ENCODE peak calls at places on chromosomes 13 and 19, in four cellular contexts. Q is brain microvascular endothelial cell, T is skeletal muscle cell, B is endothelial cell of umbilical vein. L is an unnamed sample.

GRCh38 chr13:41985788-41986508 is 25.0 kb upstream of the VWA8 start:
- DNase-seq in Q (peak), T (peak), B (no peak), L (peak)

GRCh38 chr13:62653371-62653770 is 1237.7 kb upstream of the PCDH20 start:
- DNase-seq in B (no peak), Q (no peak), T (peak), L (no peak)

GRCh38 chr13:65093352-65093751 is 2136.8 kb downstream of the PCDH9 start:
- DNase-seq in B (no peak), Q (no peak), T (no peak), L (no peak)

GRCh38 chr13:112781287-112781686 is 91.4 kb downstream of the ATP11A start:
- DNase-seq in Q (no peak), T (no peak), B (no peak), L (no peak)

GRCh38 chr19:9819590-9819898 is 665 bp upstream of the FBXL12 start:
- DNase-seq in T (no peak), B (no peak), Q (no peak), L (peak)

GRCh38 chr19:53771133-53771532 is 53.0 kb downstream of the NLRP12 start:
- DNase-seq in B (no peak), Q (no peak), T (no peak), L (no peak)

GRCh38 chr13:41222259-41222852 is 28.0 kb upstream of the KBTBD7 start:
- DNase-seq in T (no peak), Q (peak), B (peak), L (peak)

GRCh38 chr13:70253411-70253810 is 145.2 kb upstream of the KLHL1 start:
- DNase-seq in T (no peak), B (no peak), Q (peak), L (no peak)

GRCh38 chr13:82058364-82058763 is 1717.4 kb upstream of the SPRY2 start:
- DNase-seq in T (no peak), Q (no peak), B (no peak), L (no peak)

GRCh38 chr19:41316306-41316920 is 6.4 kb downstream of the CCDC97 start:
- DNase-seq in Q (no peak), B (no peak), T (no peak), L (no peak)

GRCh38 chr19:39420769-39421168 is 8.3 kb downstream of the PLEKHG2 start:
- DNase-seq in B (no peak), T (no peak), Q (no peak), L (no peak)

GRCh38 chr13:64993514-64994164 is 2236.5 kb downstream of the PCDH9 start:
- DNase-seq in T (no peak), Q (no peak), B (no peak), L (no peak)

GRCh38 chr19:53019684-53020083 is 6.0 kb downstream of the ERVV-1 start:
- DNase-seq in B (no peak), Q (no peak), T (no peak), L (no peak)

GRCh38 chr13:40363653-40364052 is 302.8 kb downstream of the FOXO1 start:
- DNase-seq in Q (no peak), T (no peak), B (no peak), L (no peak)

GRCh38 chr19:6589711-6590457 is 1.1 kb downstream of the CD70 start:
- DNase-seq in Q (no peak), B (no peak), T (no peak), L (no peak)

GRCh38 chr13:48125794-48126228 is 30.9 kb upstream of the MED4 start:
- DNase-seq in T (peak), B (peak), Q (no peak), L (no peak)

GRCh38 chr19:27654266-27654990 is 1558.5 kb downstream of the UQCRFS1 start:
- DNase-seq in Q (no peak), B (no peak), T (no peak), L (no peak)

GRCh38 chr19:4375620-4376228 is 24.6 kb downstream of the SH3GL1 start:
- DNase-seq in Q (peak), T (peak), B (peak), L (peak)

GRCh38 chr19:4374451-4375163 is 25.7 kb downstream of the SH3GL1 start:
- DNase-seq in T (peak), B (peak), Q (peak), L (peak)

GRCh38 chr19:4376245-4376990 is 23.9 kb downstream of the SH3GL1 start:
- DNase-seq in Q (no peak), T (no peak), B (no peak), L (no peak)

GRCh38 chr19:4373601-4374441 is 26.5 kb downstream of the SH3GL1 start:
- DNase-seq in T (no peak), Q (no peak), B (no peak), L (no peak)

GRCh38 chr19:4375164-4375619 is 25.2 kb downstream of the SH3GL1 start:
- DNase-seq in Q (no peak), B (no peak), T (no peak), L (peak)
- H3K4me3 ChIP-seq in Q (no peak), B (no peak), T (no peak), L (no peak)

DNA sequence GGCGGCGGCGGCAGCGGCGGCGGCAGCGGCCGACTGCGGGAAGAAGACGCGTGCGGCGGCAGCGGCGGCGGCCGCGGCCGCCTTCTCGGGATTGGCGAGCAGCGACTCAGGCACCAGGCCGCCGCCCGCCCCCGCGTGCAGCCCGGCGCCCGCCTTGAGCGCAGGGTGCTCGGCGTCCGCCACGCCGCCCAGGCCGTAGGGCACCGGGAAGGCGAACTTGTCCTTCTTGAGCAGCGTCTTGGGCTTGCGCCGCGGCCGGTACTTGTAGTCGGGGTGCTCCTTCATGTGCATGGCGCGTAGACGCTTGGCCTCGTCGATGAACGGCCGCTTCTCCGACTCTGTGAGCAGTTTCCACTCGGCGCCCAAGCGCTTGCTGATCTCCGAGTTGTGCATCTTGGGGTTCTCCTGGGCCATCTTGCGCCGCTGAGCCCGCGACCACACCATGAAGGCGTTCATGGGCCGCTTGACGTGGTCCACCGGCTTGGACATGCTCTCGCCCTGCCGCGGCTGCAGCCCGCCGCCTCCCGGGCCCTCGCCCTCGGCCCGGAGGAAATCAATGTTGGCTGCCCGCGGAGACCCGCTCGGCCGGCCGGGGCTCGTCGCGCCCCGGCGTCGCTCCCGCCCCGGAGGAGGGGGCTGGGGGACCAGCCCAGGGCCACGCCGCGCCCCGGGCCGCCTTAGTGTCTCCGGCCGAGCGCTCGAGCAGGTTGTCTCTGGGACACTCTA is 621 bp downstream of the SOX21 start:
- DNase-seq in T (no peak), B (peak), Q (no peak), L (peak)
- H3K4me3 ChIP-seq in T (no peak), B (no peak), Q (no peak), L (peak)

GRCh38 chr13:30872685-30873443 is 33.2 kb upstream of the MEDAG start:
- DNase-seq in Q (peak), T (peak), B (peak), L (peak)
- H3K4me3 ChIP-seq in Q (no peak), T (no peak), B (no peak), L (no peak)

GRCh38 chr19:35529241-35530218 is 1.4 kb upstream of the SBSN start:
- DNase-seq in B (no peak), T (no peak), Q (no peak), L (no peak)

GRCh38 chr19:35534803-35535480 is 1.7 kb downstream of the GAPDHS start:
- DNase-seq in T (no peak), B (no peak), Q (no peak), L (no peak)

GRCh38 chr19:35531291-35531690 is 2.0 kb upstream of the GAPDHS start:
- DNase-seq in Q (no peak), T (no peak), B (no peak), L (no peak)

GRCh38 chr19:35533822-35534521 is 716 bp downstream of the GAPDHS start:
- DNase-seq in T (no peak), Q (no peak), B (no peak), L (peak)

DNA sequence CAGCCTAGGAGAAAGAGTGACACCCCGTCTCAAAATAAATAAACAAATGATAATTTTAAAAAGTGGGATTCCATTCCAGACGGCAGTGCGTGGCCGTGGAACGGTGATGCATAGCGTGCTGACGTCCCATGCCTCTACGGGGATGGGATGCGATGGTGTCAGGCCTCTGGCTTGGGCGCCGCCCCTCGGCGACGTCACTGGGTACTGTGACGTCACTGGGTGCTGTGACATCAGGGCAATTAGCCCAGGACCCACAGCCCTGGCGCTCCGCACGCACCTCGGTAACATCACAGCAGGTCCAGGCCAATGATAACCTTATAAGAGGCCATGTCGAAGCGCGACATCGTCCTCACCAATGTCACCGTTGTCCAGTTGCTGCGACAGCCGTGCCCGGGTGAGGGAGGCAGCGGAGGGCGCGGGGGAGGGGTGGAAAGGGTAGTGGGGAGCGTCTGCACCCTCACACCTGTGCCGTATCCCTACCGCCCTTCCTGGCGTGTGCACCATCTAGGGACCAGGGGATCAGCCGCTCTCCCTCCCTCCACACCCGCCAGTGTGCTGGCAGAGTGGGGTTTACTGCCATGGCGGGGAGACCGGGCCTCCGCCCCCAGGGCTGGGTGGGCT is at the start of gene GAPDHS:
- DNase-seq in B (no peak), Q (no peak), T (no peak), L (no peak)
- H3K4me3 ChIP-seq in B (no peak), Q (no peak), T (peak), L (no peak)

GRCh38 chr19:58381460-58382220 is 810 bp upstream of the ZNF837 start:
- DNase-seq in T (no peak), Q (no peak), B (no peak), L (no peak)

GRCh38 chr19:58380037-58380735 is 644 bp downstream of the ZNF837 start:
- DNase-seq in T (no peak), B (no peak), Q (peak), L (no peak)

GRCh38 chr19:58382997-58383603 is 2.3 kb upstream of the ZNF837 start:
- DNase-seq in B (no peak), Q (no peak), T (no peak), L (no peak)

GRCh38 chr19:58380736-58381459 is at the start of gene ZNF837:
- DNase-seq in T (peak), Q (peak), B (peak), L (peak)

GRCh38 chr19:58379276-58379675 is 1.6 kb downstream of the ZNF837 start:
- DNase-seq in B (no peak), T (no peak), Q (no peak), L (no peak)
- H3K4me3 ChIP-seq in B (no peak), T (no peak), Q (no peak), L (no peak)

L was measured in MG63.